ENCODE peak calls at places on chromosome 12, in four cellular contexts. T is IMR-90, R is K562, C is endothelial cell of umbilical vein. L is an unnamed sample.

GRCh38 chr12:12433203-12433731 is 76.4 kb downstream of the BORCS5 start:
- DNase-seq in T (no peak), R (no peak), C (no peak), L (no peak)

GRCh38 chr12:120141336-120141735 is 24.8 kb upstream of the RAB35 start:
- DNase-seq in T (no peak), R (no peak), C (no peak), L (no peak)

GRCh38 chr12:1913377-1914115 is 4.9 kb downstream of the CACNA2D4 start:
- DNase-seq in T (no peak), R (peak; percentile 2), C (no peak), L (no peak)

GRCh38 chr12:68932701-68933563 is at the start of gene CPM:
- DNase-seq in T (peak; percentile 25), R (peak; percentile 79), C (peak; percentile 8), L (no peak)

GRCh38 chr12:65999564-66000280 is 130.8 kb downstream of the LLPH start:
- DNase-seq in T (peak; percentile 65), R (no peak), C (no peak), L (no peak)

GRCh38 chr12:93536766-93537515 is 35.5 kb upstream of the SOCS2 start:
- DNase-seq in T (peak; percentile 23), R (no peak), C (no peak), L (peak; percentile 15)

GRCh38 chr12:94038605-94039004 is 109.8 kb upstream of the PLXNC1 start:
- DNase-seq in T (no peak), R (no peak), C (no peak), L (no peak)

GRCh38 chr12:643478-644292 is 19.6 kb downstream of the NINJ2 start:
- DNase-seq in T (no peak), R (peak; percentile 28), C (peak; percentile 78), L (no peak)

GRCh38 chr12:111066744-111067437 is 146.5 kb upstream of the MYL2 start:
- DNase-seq in T (no peak), R (peak; percentile 63), C (no peak), L (no peak)

GRCh38 chr12:112947761-112948160 is 9.5 kb downstream of the OAS3 start:
- DNase-seq in T (no peak), R (no peak), C (no peak), L (no peak)

GRCh38 chr12:127150479-127150878 is 1116.5 kb upstream of the TMEM132C start:
- DNase-seq in T (no peak), R (no peak), C (no peak), L (no peak)

GRCh38 chr12:130714591-130715149 is 1.4 kb downstream of the RIMBP2 start:
- DNase-seq in T (no peak), R (no peak), C (no peak), L (no peak)

GRCh38 chr12:61915420-61915819 is 344.8 kb upstream of the USP15 start:
- DNase-seq in T (no peak), R (no peak), C (no peak), L (no peak)

GRCh38 chr12:49541140-49541861 is 2.5 kb downstream of the KCNH3 start:
- DNase-seq in T (no peak), R (no peak), C (no peak), L (no peak)

GRCh38 chr12:119512772-119513497 is 80.6 kb upstream of the TMEM233 start:
- DNase-seq in T (no peak), R (peak; percentile 20), C (no peak), L (no peak)

GRCh38 chr12:28497889-28498411 is 307.7 kb downstream of the CCDC91 start:
- DNase-seq in T (peak; percentile 50), R (no peak), C (peak; percentile 56), L (peak; percentile 21)

GRCh38 chr12:54601841-54602240 is 13.4 kb upstream of the PPP1R1A start:
- DNase-seq in T (no peak), R (no peak), C (no peak), L (no peak)

GRCh38 chr12:100877776-100878175 is 83.2 kb downstream of the ANO4 start:
- DNase-seq in T (no peak), R (no peak), C (no peak), L (no peak)

GRCh38 chr12:40099423-40099853 is 6.4 kb downstream of the SLC2A13 start:
- DNase-seq in T (no peak), R (peak; percentile 66), C (peak; percentile 8), L (no peak)

GRCh38 chr12:104571328-104571727 is 114.6 kb downstream of the CHST11 start:
- DNase-seq in T (no peak), R (no peak), C (no peak), L (peak; percentile 57)
- TF ChIP-seq FOS in T (no peak), R (no peak), C (no peak), L (no peak)

DNA sequence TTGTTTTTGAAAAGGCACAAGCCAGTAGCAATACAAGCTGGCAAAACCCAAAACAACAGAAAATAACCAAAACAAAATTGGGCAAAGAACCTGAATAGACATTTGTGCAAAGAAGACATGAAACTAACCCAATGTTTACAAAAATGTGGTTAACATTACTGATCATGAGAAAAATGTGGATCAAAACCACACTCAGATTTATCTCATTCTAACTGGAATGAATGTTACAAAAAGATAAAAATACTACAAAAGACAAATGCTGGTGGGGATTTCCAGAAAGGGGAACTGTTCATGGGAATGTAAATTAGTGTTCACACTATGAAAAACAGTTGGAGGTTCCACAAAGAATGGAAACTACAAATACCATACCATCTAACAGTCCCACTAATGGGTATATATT is 26.6 kb downstream of the ASCL4 start:
- DNase-seq in T (peak; percentile 39), R (no peak), C (no peak), L (no peak)
- TF ChIP-seq FOS in T (no peak), R (no peak), C (no peak), L (no peak)

GRCh38 chr12:82876075-82876474 is 189.4 kb downstream of the TMTC2 start:
- DNase-seq in T (no peak), R (no peak), C (no peak), L (no peak)

GRCh38 chr12:82873951-82874350 is 187.2 kb downstream of the TMTC2 start:
- DNase-seq in T (no peak), R (no peak), C (no peak), L (no peak)

GRCh38 chr12:82877963-82878362 is 191.3 kb downstream of the TMTC2 start:
- DNase-seq in T (no peak), R (no peak), C (no peak), L (no peak)

GRCh38 chr12:82873309-82873708 is 186.6 kb downstream of the TMTC2 start:
- DNase-seq in T (no peak), R (no peak), C (no peak), L (no peak)

GRCh38 chr12:82874935-82875334 is 188.2 kb downstream of the TMTC2 start:
- DNase-seq in T (peak; percentile 67), R (no peak), C (no peak), L (no peak)
- TF ChIP-seq FOS in T (no peak), R (no peak), C (no peak), L (no peak)

DNA sequence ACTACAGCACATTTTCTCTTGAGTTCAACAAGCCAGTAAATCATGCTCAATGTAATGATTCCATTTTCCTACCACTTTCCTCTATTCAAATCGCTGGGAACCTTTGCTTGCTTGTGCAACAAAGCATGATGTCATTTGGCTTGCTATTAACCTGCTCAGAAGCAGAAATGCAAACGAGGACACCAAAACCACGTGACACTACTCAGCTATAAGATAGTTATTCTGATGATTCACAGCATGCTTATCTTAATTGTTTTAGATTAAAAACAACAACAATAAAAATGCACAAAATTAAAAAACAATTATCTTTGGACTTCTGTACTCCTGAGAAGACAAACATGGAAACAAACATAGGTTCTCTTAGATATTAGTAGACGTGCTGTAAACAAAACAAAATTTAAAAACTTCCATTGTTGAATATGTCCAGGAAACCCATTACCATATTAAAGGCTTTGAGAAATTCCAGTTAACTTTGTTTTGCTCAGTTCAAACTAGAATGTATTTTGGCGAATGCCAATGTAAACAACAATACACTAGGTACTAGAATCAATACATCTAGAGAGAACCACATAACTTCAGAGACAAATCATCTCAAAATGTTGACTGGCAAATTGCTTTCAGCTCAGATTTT is 77.5 kb upstream of the KRAS start:
- DNase-seq in T (peak; percentile 66), R (no peak), C (no peak), L (no peak)
- TF ChIP-seq FOS in T (no peak), R (no peak), C (no peak), L (no peak)

DNA sequence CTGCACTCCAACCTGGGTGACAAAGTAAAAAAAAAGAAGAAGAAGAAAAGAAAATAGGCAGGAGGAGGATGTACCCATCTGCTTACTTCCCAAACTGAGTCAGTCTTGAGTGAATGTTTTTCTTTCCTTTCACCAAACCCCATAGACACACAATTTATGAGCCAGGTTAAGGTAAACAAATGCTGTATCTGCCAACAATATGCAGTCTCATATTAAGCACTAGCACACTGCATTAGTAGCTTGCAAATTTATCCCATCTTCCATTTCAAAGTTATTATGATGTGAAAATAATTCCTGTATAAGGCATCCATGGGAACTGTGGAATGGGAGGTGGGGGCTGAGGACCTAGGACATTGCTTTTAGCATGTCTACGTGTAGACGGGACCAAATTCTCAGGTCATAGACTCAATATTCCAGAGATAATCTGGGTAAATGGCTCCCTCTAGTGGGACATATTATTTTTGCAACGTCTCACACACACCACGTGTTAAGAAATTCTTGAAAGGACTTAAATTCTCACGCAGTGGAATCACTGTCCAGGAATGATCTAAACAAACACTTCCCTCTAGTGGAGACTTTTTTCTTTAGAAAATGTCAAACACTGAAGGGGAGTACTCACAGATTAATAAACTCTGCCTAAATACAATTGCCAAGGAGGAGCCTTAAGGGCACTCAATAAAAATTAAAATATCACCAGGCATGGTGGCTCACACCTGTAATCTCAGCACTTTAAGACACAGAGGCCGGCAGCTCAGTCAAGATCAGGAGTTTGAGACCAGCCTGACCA is 17.1 kb upstream of the OR10P1 start:
- DNase-seq in T (peak; percentile 92), R (peak; percentile 72), C (peak; percentile 95), L (peak; percentile 74)
- TF ChIP-seq FOS in T (peak; percentile 29), R (no peak), C (no peak), L (no peak)